ENCODE peak calls at places on chromosomes 4 and X, in six cellular contexts. V is amniotic stem cell, O is HuH-7, G is brain microvascular endothelial cell, X is lower lobe of right lung, M is neural crest cell. F is an unnamed sample.

GRCh38 chr4:1628892-1629703 is 55.0 kb downstream of the FAM53A start:
- DNase-seq in V (no peak), O (peak), G (peak), X (peak), M (peak), F (peak)

GRCh38 chr4:3108211-3108610 is 33.7 kb downstream of the HTT start:
- DNase-seq in V (no peak), O (no peak), G (no peak), X (no peak), M (no peak), F (no peak)

GRCh38 chr4:152424980-152425379 is 110.9 kb downstream of the FBXW7 start:
- DNase-seq in V (no peak), O (no peak), G (no peak), X (no peak), M (no peak), F (no peak)

GRCh38 chr4:78213218-78213617 is 156.1 kb downstream of the FRAS1 start:
- DNase-seq in V (no peak), O (no peak), G (no peak), X (no peak), M (no peak), F (no peak)

GRCh38 chrX:97065973-97066372 is 182.3 kb downstream of the RPA4 start:
- DNase-seq in V (no peak), O (no peak), G (peak), X (no peak), M (no peak), F (no peak)

GRCh38 chrX:120761810-120762209 is 113.9 kb downstream of the CT47B1 start:
- DNase-seq in V (no peak), O (no peak), G (peak), X (no peak), M (no peak), F (no peak)

GRCh38 chr4:115844180-115844579 is 730.8 kb upstream of the NDST4 start:
- DNase-seq in V (no peak), O (peak), G (no peak), X (no peak), M (no peak), F (no peak)

GRCh38 chr4:156006192-156006591 is 52.5 kb upstream of the CTSO start:
- DNase-seq in V (no peak), O (no peak), G (no peak), X (no peak), M (no peak), F (no peak)

GRCh38 chrX:70089575-70090297 is 27.5 kb downstream of the OTUD6A start:
- DNase-seq in V (no peak), O (no peak), G (peak), X (no peak), M (no peak), F (no peak)

GRCh38 chr4:33837043-33837442 is 2407.3 kb downstream of the ARAP2 start:
- DNase-seq in V (peak), O (no peak), G (peak), X (no peak), M (no peak), F (no peak)

GRCh38 chr4:38717604-38718003 is 53.6 kb downstream of the KLF3 start:
- DNase-seq in V (no peak), O (no peak), G (no peak), X (no peak), M (no peak), F (no peak)

GRCh38 chr4:145880355-145880960 is 58.2 kb downstream of the ZNF827 start:
- DNase-seq in V (no peak), O (no peak), G (no peak), X (no peak), M (no peak), F (no peak)

GRCh38 chrX:103688949-103689348 is 2.5 kb upstream of the MORF4L2 start:
- DNase-seq in V (no peak), O (no peak), G (peak), X (no peak), M (no peak), F (peak)

GRCh38 chr4:124262211-124263179 is 450.0 kb downstream of the ANKRD50 start:
- DNase-seq in V (peak), O (peak), G (peak), X (peak), M (peak), F (peak)

GRCh38 chrX:36573720-36574119 is 434.4 kb upstream of the FAM47C start:
- DNase-seq in V (no peak), O (no peak), G (no peak), X (no peak), M (no peak), F (no peak)

F was measured in MM.1S.